ENCODE peak calls at places on chromosomes 1 and 21, in four cellular contexts. A is KBM-7; W is activated T-helper 9 cell treated with anti-CD3 and anti-CD28 coated beads, Interleukin-2, amount 50 U/mL, for 16 hours; M is M059J. G is an unnamed sample.

GRCh38 chr1:234638832-234639799 is 29.1 kb upstream of the IRF2BP2 start:
- DNase-seq in A (no peak), W (no peak), M (peak), G (no peak)

GRCh38 chr1:28591708-28592313 is at the start of gene RAB42:
- DNase-seq in A (peak), W (no peak), M (peak), G (no peak)

GRCh38 chr1:154456631-154457030 is 45.4 kb upstream of the TDRD10 start:
- DNase-seq in A (no peak), W (no peak), M (no peak), G (no peak)

GRCh38 chr1:210129759-210130158 is 102.8 kb upstream of the SERTAD4 start:
- DNase-seq in A (no peak), W (no peak), M (peak), G (no peak)

GRCh38 chr1:53498555-53499142 is 39.5 kb downstream of the DMRTB1 start:
- DNase-seq in A (peak), W (no peak), M (peak), G (no peak)

GRCh38 chr1:147579532-147580199 is 38.4 kb downstream of the BCL9 start:
- DNase-seq in A (no peak), W (no peak), M (no peak), G (no peak)

GRCh38 chr1:157377216-157377821 is 175.0 kb downstream of the FCRL5 start:
- DNase-seq in A (peak), W (no peak), M (peak), G (peak)

GRCh38 chr1:99619583-99619982 is 26.3 kb upstream of the PALMD start:
- DNase-seq in A (no peak), W (no peak), M (no peak), G (no peak)

GRCh38 chr1:26405281-26405915 is 5.2 kb upstream of the LIN28A start:
- DNase-seq in A (no peak), W (no peak), M (no peak), G (no peak)

GRCh38 chr1:53896673-53897229 is 2.8 kb downstream of the DIO1 start:
- DNase-seq in A (peak), W (no peak), M (peak), G (no peak)

GRCh38 chr1:45221716-45222115 is 15.3 kb upstream of the ZSWIM5 start:
- DNase-seq in A (no peak), W (no peak), M (peak), G (no peak)

GRCh38 chr1:5532811-5533210 is 459.4 kb downstream of the NPHP4 start:
- DNase-seq in A (no peak), W (no peak), M (no peak), G (no peak)

GRCh38 chr1:211928993-211929637 is 98.6 kb upstream of the LPGAT1 start:
- DNase-seq in A (peak), W (no peak), M (peak), G (no peak)

GRCh38 chr1:210689741-210690635 is 361.3 kb downstream of the HHAT start:
- DNase-seq in A (no peak), W (no peak), M (peak), G (no peak)

GRCh38 chr1:34165422-34165921 is 442 bp upstream of the CSMD2 start:
- DNase-seq in A (no peak), W (no peak), M (peak), G (no peak)

GRCh38 chr1:186738896-186739295 is 58.7 kb upstream of the PTGS2 start:
- DNase-seq in A (peak), W (no peak), M (no peak), G (no peak)

GRCh38 chr1:228845101-228845500 is 109.8 kb downstream of the RHOU start:
- DNase-seq in A (no peak), W (no peak), M (no peak), G (no peak)

GRCh38 chr1:205301220-205301821 is 20.2 kb downstream of the NUAK2 start:
- DNase-seq in A (no peak), W (no peak), M (peak), G (no peak)

GRCh38 chr1:15833069-15833679 is 14.3 kb upstream of the SPEN start:
- DNase-seq in A (peak), W (peak), M (peak), G (peak)

GRCh38 chr1:59771361-59771760 is 43.4 kb upstream of the HOOK1 start:
- DNase-seq in A (no peak), W (no peak), M (no peak), G (no peak)

GRCh38 chr1:38500891-38501290 is 358.7 kb downstream of the RRAGC start:
- DNase-seq in A (no peak), W (no peak), M (peak), G (no peak)

GRCh38 chr1:183363967-183364366 is 54.2 kb downstream of the NMNAT2 start:
- DNase-seq in A (no peak), W (no peak), M (no peak), G (no peak)

GRCh38 chr1:17393225-17393624 is 21.2 kb downstream of the PADI6 start:
- DNase-seq in A (no peak), W (no peak), M (no peak), G (no peak)

GRCh38 chr21:25462517-25462971 is 144.7 kb downstream of the MRPL39 start:
- DNase-seq in A (no peak), W (no peak), M (no peak), G (no peak)

GRCh38 chr1:67683736-67684525 is 1.1 kb upstream of the GADD45A start:
- DNase-seq in A (peak), W (peak), M (peak), G (no peak)

GRCh38 chr1:211581521-211581920 is 2.6 kb upstream of the SLC30A1 start:
- DNase-seq in A (no peak), W (no peak), M (peak), G (no peak)

GRCh38 chr1:203304919-203305808 is at the start of gene BTG2:
- DNase-seq in A (peak), W (peak), M (peak), G (peak)

GRCh38 chr1:10078494-10078893 is 45.7 kb downstream of the UBE4B start:
- DNase-seq in A (no peak), W (no peak), M (no peak), G (no peak)

GRCh38 chr1:231028676-231029075 is 11.4 kb downstream of the FAM89A start:
- DNase-seq in A (peak), W (no peak), M (no peak), G (no peak)

GRCh38 chr1:54474500-54475235 is 68.5 kb upstream of the SSBP3 start:
- DNase-seq in A (no peak), W (no peak), M (no peak), G (peak)

GRCh38 chr21:40902299-40902698 is 55.3 kb upstream of the DSCAM start:
- DNase-seq in A (no peak), W (no peak), M (no peak), G (no peak)

GRCh38 chr1:158095737-158096335 is 84.9 kb upstream of the CD1D start:
- DNase-seq in A (peak), W (no peak), M (peak), G (peak)

GRCh38 chr1:30904962-30905335 is 3.6 kb downstream of the SDC3 start:
- DNase-seq in A (no peak), W (no peak), M (no peak), G (no peak)

GRCh38 chr21:39715804-39716397 is 29.1 kb upstream of the IGSF5 start:
- DNase-seq in A (peak), W (peak), M (peak), G (peak)

GRCh38 chr1:169468982-169469381 is 16.8 kb downstream of the SLC19A2 start:
- DNase-seq in A (no peak), W (no peak), M (peak), G (no peak)

GRCh38 chr1:204254031-204254661 is 40.4 kb upstream of the GOLT1A start:
- DNase-seq in A (no peak), W (no peak), M (peak), G (no peak)

GRCh38 chr1:202274611-202275010 is 67.1 kb downstream of the UBE2T start:
- DNase-seq in A (peak), W (no peak), M (peak), G (peak)

GRCh38 chr1:30376054-30376453 is 347.3 kb downstream of the MATN1 start:
- DNase-seq in A (no peak), W (no peak), M (no peak), G (no peak)